ENCODE peak calls at places on chromosomes 1 and 21, in eight cellular contexts. One of them, this sample, is unnamed. For H3K36me3, the result is how much of the 10 kb centered on the place peaks cover.

GRCh38 chr1:170664828-170665617 is 1.1 kb downstream of the PRRX1 start:
- DNase-seq in cardiac muscle cell: peak
- DNase-seq in psoas muscle: peak
- DNase-seq in hepatocyte: peak
- DNase-seq in left ventricle myocardium inferior: peak
- DNase-seq in body of pancreas: no peak
- DNase-seq in pancreas: peak
- DNase-seq in upper lobe of right lung: no peak
- DNase-seq in this sample: no peak

GRCh38 chr1:157993179-157994080 is at the start of gene KIRREL1:
- DNase-seq in cardiac muscle cell: peak
- DNase-seq in psoas muscle: peak
- DNase-seq in hepatocyte: peak
- DNase-seq in left ventricle myocardium inferior: peak
- DNase-seq in body of pancreas: peak
- DNase-seq in pancreas: peak
- DNase-seq in upper lobe of right lung: peak
- DNase-seq in this sample: no peak

GRCh38 chr1:234143681-234144080 is 229.6 kb upstream of the COA6 start:
- DNase-seq in cardiac muscle cell: no peak
- DNase-seq in psoas muscle: no peak
- DNase-seq in hepatocyte: no peak
- DNase-seq in left ventricle myocardium inferior: no peak
- DNase-seq in body of pancreas: no peak
- DNase-seq in pancreas: no peak
- DNase-seq in upper lobe of right lung: no peak
- DNase-seq in this sample: peak

GRCh38 chr1:186775881-186776560 is 52.7 kb upstream of the PLA2G4A start:
- DNase-seq in cardiac muscle cell: no peak
- DNase-seq in psoas muscle: no peak
- DNase-seq in hepatocyte: no peak
- DNase-seq in left ventricle myocardium inferior: no peak
- DNase-seq in body of pancreas: no peak
- DNase-seq in pancreas: no peak
- DNase-seq in upper lobe of right lung: no peak
- DNase-seq in this sample: peak

GRCh38 chr21:34128124-34128523 is 54.7 kb downstream of the MRPS6 start:
- DNase-seq in cardiac muscle cell: no peak
- DNase-seq in psoas muscle: no peak
- DNase-seq in hepatocyte: no peak
- DNase-seq in left ventricle myocardium inferior: no peak
- DNase-seq in body of pancreas: no peak
- DNase-seq in pancreas: no peak
- DNase-seq in upper lobe of right lung: no peak
- DNase-seq in this sample: no peak

GRCh38 chr1:221783936-221784335 is 42.0 kb upstream of the DUSP10 start:
- DNase-seq in cardiac muscle cell: no peak
- DNase-seq in psoas muscle: no peak
- DNase-seq in hepatocyte: no peak
- DNase-seq in left ventricle myocardium inferior: no peak
- DNase-seq in body of pancreas: no peak
- DNase-seq in pancreas: no peak
- DNase-seq in upper lobe of right lung: no peak
- DNase-seq in this sample: no peak

GRCh38 chr1:44723496-44724407 is 7.2 kb downstream of the RNU5D-1 start:
- DNase-seq in cardiac muscle cell: no peak
- DNase-seq in psoas muscle: no peak
- DNase-seq in hepatocyte: no peak
- DNase-seq in left ventricle myocardium inferior: peak
- DNase-seq in body of pancreas: peak
- DNase-seq in pancreas: no peak
- DNase-seq in upper lobe of right lung: no peak
- DNase-seq in this sample: no peak

GRCh38 chr1:52032785-52033131 is 852 bp downstream of the KTI12 start:
- DNase-seq in cardiac muscle cell: peak
- DNase-seq in psoas muscle: peak
- DNase-seq in hepatocyte: peak
- DNase-seq in left ventricle myocardium inferior: peak
- DNase-seq in body of pancreas: peak
- DNase-seq in pancreas: peak
- DNase-seq in upper lobe of right lung: no peak
- DNase-seq in this sample: peak

GRCh38 chr21:42003051-42003461 is 7.1 kb downstream of the ZBTB21 start:
- DNase-seq in cardiac muscle cell: no peak
- DNase-seq in psoas muscle: no peak
- DNase-seq in hepatocyte: no peak
- DNase-seq in left ventricle myocardium inferior: no peak
- DNase-seq in body of pancreas: no peak
- DNase-seq in pancreas: no peak
- DNase-seq in upper lobe of right lung: peak
- DNase-seq in this sample: peak

GRCh38 chr1:58997637-58998036 is 213.8 kb upstream of the JUN start:
- DNase-seq in cardiac muscle cell: no peak
- DNase-seq in psoas muscle: no peak
- DNase-seq in hepatocyte: no peak
- DNase-seq in left ventricle myocardium inferior: no peak
- DNase-seq in body of pancreas: no peak
- DNase-seq in pancreas: no peak
- DNase-seq in upper lobe of right lung: no peak
- DNase-seq in this sample: no peak

GRCh38 chr1:156154317-156154749 is 948 bp downstream of the SEMA4A start:
- DNase-seq in cardiac muscle cell: no peak
- DNase-seq in psoas muscle: peak
- DNase-seq in hepatocyte: no peak
- DNase-seq in left ventricle myocardium inferior: no peak
- DNase-seq in body of pancreas: peak
- DNase-seq in pancreas: no peak
- DNase-seq in upper lobe of right lung: peak
- DNase-seq in this sample: no peak

GRCh38 chr1:1892763-1893120 is 1.9 kb upstream of the GNB1 start:
- DNase-seq in cardiac muscle cell: no peak
- DNase-seq in psoas muscle: peak
- DNase-seq in hepatocyte: no peak
- DNase-seq in left ventricle myocardium inferior: no peak
- DNase-seq in body of pancreas: no peak
- DNase-seq in pancreas: peak
- DNase-seq in upper lobe of right lung: no peak
- DNase-seq in this sample: no peak

GRCh38 chr21:32278068-32278467 is 781 bp downstream of the MIS18A start:
- DNase-seq in cardiac muscle cell: peak
- DNase-seq in psoas muscle: no peak
- DNase-seq in hepatocyte: peak
- DNase-seq in left ventricle myocardium inferior: no peak
- DNase-seq in body of pancreas: no peak
- DNase-seq in pancreas: no peak
- DNase-seq in upper lobe of right lung: no peak
- DNase-seq in this sample: peak

GRCh38 chr1:34147301-34147700 is 17.7 kb downstream of the CSMD2 start:
- DNase-seq in cardiac muscle cell: no peak
- DNase-seq in psoas muscle: no peak
- DNase-seq in hepatocyte: no peak
- DNase-seq in left ventricle myocardium inferior: no peak
- DNase-seq in body of pancreas: no peak
- DNase-seq in pancreas: no peak
- DNase-seq in upper lobe of right lung: no peak
- DNase-seq in this sample: no peak

GRCh38 chr1:171809834-171810233 is 28.4 kb downstream of the METTL13 start:
- DNase-seq in cardiac muscle cell: no peak
- DNase-seq in psoas muscle: no peak
- DNase-seq in hepatocyte: no peak
- DNase-seq in left ventricle myocardium inferior: no peak
- DNase-seq in body of pancreas: no peak
- DNase-seq in pancreas: no peak
- DNase-seq in upper lobe of right lung: no peak
- DNase-seq in this sample: peak

GRCh38 chr1:231656741-231657140 is 30.2 kb downstream of the DISC1 start:
- DNase-seq in cardiac muscle cell: no peak
- DNase-seq in psoas muscle: no peak
- DNase-seq in hepatocyte: no peak
- DNase-seq in left ventricle myocardium inferior: no peak
- DNase-seq in body of pancreas: no peak
- DNase-seq in pancreas: no peak
- DNase-seq in upper lobe of right lung: no peak
- DNase-seq in this sample: no peak

GRCh38 chr1:98323906-98324358 is 337.6 kb upstream of the SNX7 start:
- DNase-seq in cardiac muscle cell: no peak
- DNase-seq in psoas muscle: no peak
- DNase-seq in hepatocyte: peak
- DNase-seq in left ventricle myocardium inferior: no peak
- DNase-seq in body of pancreas: peak
- DNase-seq in pancreas: no peak
- DNase-seq in upper lobe of right lung: no peak
- DNase-seq in this sample: peak

GRCh38 chr1:90854559-90854958 is 137.5 kb upstream of the BARHL2 start:
- DNase-seq in cardiac muscle cell: no peak
- DNase-seq in psoas muscle: no peak
- DNase-seq in hepatocyte: no peak
- DNase-seq in left ventricle myocardium inferior: no peak
- DNase-seq in body of pancreas: no peak
- DNase-seq in pancreas: no peak
- DNase-seq in upper lobe of right lung: no peak
- DNase-seq in this sample: no peak

GRCh38 chr1:90856608-90857007 is 139.5 kb upstream of the BARHL2 start:
- DNase-seq in cardiac muscle cell: no peak
- DNase-seq in psoas muscle: no peak
- DNase-seq in hepatocyte: no peak
- DNase-seq in left ventricle myocardium inferior: no peak
- DNase-seq in body of pancreas: no peak
- DNase-seq in pancreas: no peak
- DNase-seq in upper lobe of right lung: no peak
- DNase-seq in this sample: no peak

GRCh38 chr1:90851711-90852050 is 134.6 kb upstream of the BARHL2 start:
- DNase-seq in cardiac muscle cell: no peak
- DNase-seq in psoas muscle: no peak
- DNase-seq in hepatocyte: no peak
- DNase-seq in left ventricle myocardium inferior: no peak
- DNase-seq in body of pancreas: no peak
- DNase-seq in pancreas: no peak
- DNase-seq in upper lobe of right lung: no peak
- DNase-seq in this sample: no peak

GRCh38 chr1:90850181-90850924 is 133.3 kb upstream of the BARHL2 start:
- DNase-seq in cardiac muscle cell: peak
- DNase-seq in psoas muscle: peak
- DNase-seq in hepatocyte: peak
- DNase-seq in left ventricle myocardium inferior: no peak
- DNase-seq in body of pancreas: peak
- DNase-seq in pancreas: peak
- DNase-seq in upper lobe of right lung: peak
- DNase-seq in this sample: no peak

DNA sequence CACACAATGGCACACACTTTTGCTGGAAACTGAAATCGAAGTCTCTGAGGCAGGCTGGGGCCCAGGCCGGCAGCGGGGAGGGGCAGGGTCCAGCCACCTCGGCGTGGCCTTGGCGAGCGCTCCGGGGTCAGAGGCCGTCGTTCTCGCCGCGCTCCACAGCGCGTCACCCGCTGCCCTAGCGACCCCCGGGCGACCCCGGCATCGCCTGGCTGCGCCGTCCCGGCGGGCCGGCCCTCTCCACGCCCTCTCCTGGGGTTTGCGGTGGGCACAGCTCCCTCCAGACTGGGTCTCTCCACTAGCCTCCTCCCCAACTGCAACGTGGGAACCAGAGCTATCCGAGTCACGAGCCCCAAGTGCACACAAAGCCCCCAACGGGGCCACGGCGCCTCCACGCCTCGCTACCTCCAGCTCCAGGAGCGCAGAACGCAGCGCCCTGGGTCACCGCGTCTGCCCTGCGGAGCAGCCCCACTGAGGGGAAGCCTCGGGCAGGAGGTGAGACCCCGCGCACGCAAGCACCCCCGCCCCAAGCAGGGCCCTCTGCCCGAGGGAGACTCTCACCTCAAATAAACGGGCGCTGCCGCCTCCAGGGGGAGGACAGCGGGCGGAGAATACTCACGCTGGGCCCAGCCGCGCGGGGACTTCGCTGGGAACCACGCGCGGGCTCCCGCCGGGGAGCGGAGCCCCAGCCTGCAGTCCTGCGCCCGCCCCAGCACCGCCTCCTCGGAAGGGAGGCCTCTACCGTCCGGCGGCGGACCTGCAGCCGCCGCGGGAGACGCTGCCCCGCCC is 134.0 kb upstream of the BARHL2 start:
- DNase-seq in cardiac muscle cell: peak
- DNase-seq in psoas muscle: peak
- DNase-seq in hepatocyte: peak
- DNase-seq in left ventricle myocardium inferior: peak
- DNase-seq in body of pancreas: peak
- DNase-seq in pancreas: peak
- DNase-seq in upper lobe of right lung: peak
- DNase-seq in this sample: peak
- H3K4me3 ChIP-seq in cardiac muscle cell: peak
- H3K4me3 ChIP-seq in psoas muscle: peak
- H3K4me3 ChIP-seq in hepatocyte: peak
- H3K4me3 ChIP-seq in left ventricle myocardium inferior: peak
- H3K4me3 ChIP-seq in body of pancreas: peak
- H3K4me3 ChIP-seq in pancreas: peak
- H3K4me3 ChIP-seq in upper lobe of right lung: peak
- H3K4me3 ChIP-seq in this sample: peak

GRCh38 chr1:26145041-26145959 is 13.6 kb upstream of the FAM110D start:
- DNase-seq in cardiac muscle cell: peak
- DNase-seq in psoas muscle: peak
- DNase-seq in hepatocyte: peak
- DNase-seq in left ventricle myocardium inferior: peak
- DNase-seq in body of pancreas: peak
- DNase-seq in pancreas: peak
- DNase-seq in upper lobe of right lung: peak
- DNase-seq in this sample: peak
- TF ChIP-seq CTCF in cardiac muscle cell: peak
- TF ChIP-seq CTCF in psoas muscle: peak
- TF ChIP-seq CTCF in hepatocyte: peak
- TF ChIP-seq CTCF in left ventricle myocardium inferior: peak
- TF ChIP-seq CTCF in body of pancreas: peak
- TF ChIP-seq CTCF in pancreas: peak
- TF ChIP-seq CTCF in upper lobe of right lung: peak
- TF ChIP-seq CTCF in this sample: peak

DNA sequence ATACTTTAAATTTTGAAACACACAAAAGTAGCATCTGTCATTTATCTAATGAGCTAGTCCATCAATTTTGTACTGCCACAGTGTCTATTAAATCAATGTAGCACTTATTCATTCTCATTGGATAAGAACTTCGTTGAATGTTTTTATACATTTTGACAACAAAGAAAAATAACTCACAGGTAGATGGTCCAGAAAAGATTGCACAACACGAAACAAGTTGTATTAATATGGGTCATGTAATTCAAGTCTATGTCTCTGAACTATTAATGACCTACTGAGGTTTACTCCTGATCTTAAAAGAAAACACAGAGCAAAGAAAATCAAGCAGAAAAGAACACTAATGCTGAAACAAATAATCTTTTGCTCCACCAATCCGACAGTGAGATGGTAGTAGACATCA is 15.3 kb downstream of the HP1BP3 start:
- DNase-seq in cardiac muscle cell: no peak
- DNase-seq in psoas muscle: no peak
- DNase-seq in hepatocyte: no peak
- DNase-seq in left ventricle myocardium inferior: no peak
- DNase-seq in body of pancreas: no peak
- DNase-seq in pancreas: no peak
- DNase-seq in upper lobe of right lung: no peak
- DNase-seq in this sample: no peak
- H3K36me3 ChIP-seq in cardiac muscle cell: half or more
- H3K36me3 ChIP-seq in psoas muscle: half or more
- H3K36me3 ChIP-seq in hepatocyte: under half
- H3K36me3 ChIP-seq in left ventricle myocardium inferior: half or more
- H3K36me3 ChIP-seq in body of pancreas: half or more
- H3K36me3 ChIP-seq in pancreas: under half
- H3K36me3 ChIP-seq in upper lobe of right lung: half or more
- H3K36me3 ChIP-seq in this sample: under half

GRCh38 chr1:94422115-94422820 is 4.1 kb downstream of the ABCD3 start:
- DNase-seq in cardiac muscle cell: no peak
- DNase-seq in psoas muscle: no peak
- DNase-seq in hepatocyte: no peak
- DNase-seq in left ventricle myocardium inferior: no peak
- DNase-seq in body of pancreas: no peak
- DNase-seq in pancreas: no peak
- DNase-seq in upper lobe of right lung: no peak
- DNase-seq in this sample: peak
- H3K4me3 ChIP-seq in cardiac muscle cell: no peak
- H3K4me3 ChIP-seq in psoas muscle: no peak
- H3K4me3 ChIP-seq in hepatocyte: no peak
- H3K4me3 ChIP-seq in left ventricle myocardium inferior: no peak
- H3K4me3 ChIP-seq in body of pancreas: no peak
- H3K4me3 ChIP-seq in pancreas: no peak
- H3K4me3 ChIP-seq in upper lobe of right lung: no peak
- H3K4me3 ChIP-seq in this sample: no peak

This sample was measured in bronchial epithelial cell.